ENCODE peak calls at places on chromosomes 5 and 9, in nine cellular contexts. One of them, this sample, is unnamed.

GRCh38 chr9:93096811-93097382 is 880 bp downstream of the CARD19 start:
- DNase-seq in endothelial cell: no peak
- DNase-seq in GM20000: no peak
- DNase-seq in fibroblast of the conjunctiva: no peak
- DNase-seq in mesendoderm: no peak
- DNase-seq in fibroblast of gingiva: no peak
- DNase-seq in lower leg skin: no peak
- DNase-seq in SHP77 treated with DMSO at 0.1 percent for 48 hours: no peak
- DNase-seq in T-helper 22 cell: no peak
- DNase-seq in this sample: no peak

GRCh38 chr5:123297866-123298265 is 125.3 kb downstream of the CEP120 start:
- DNase-seq in endothelial cell: no peak
- DNase-seq in GM20000: no peak
- DNase-seq in fibroblast of the conjunctiva: no peak
- DNase-seq in mesendoderm: no peak
- DNase-seq in fibroblast of gingiva: no peak
- DNase-seq in lower leg skin: no peak
- DNase-seq in SHP77 treated with DMSO at 0.1 percent for 48 hours: no peak
- DNase-seq in T-helper 22 cell: no peak
- DNase-seq in this sample: no peak

GRCh38 chr5:53357439-53357838 is 123.0 kb upstream of the FST start:
- DNase-seq in endothelial cell: no peak
- DNase-seq in GM20000: no peak
- DNase-seq in fibroblast of the conjunctiva: no peak
- DNase-seq in mesendoderm: no peak
- DNase-seq in fibroblast of gingiva: no peak
- DNase-seq in lower leg skin: no peak
- DNase-seq in SHP77 treated with DMSO at 0.1 percent for 48 hours: no peak
- DNase-seq in T-helper 22 cell: no peak
- DNase-seq in this sample: no peak

GRCh38 chr9:73038613-73039012 is 85.8 kb upstream of the ALDH1A1 start:
- DNase-seq in endothelial cell: no peak
- DNase-seq in GM20000: no peak
- DNase-seq in fibroblast of the conjunctiva: peak
- DNase-seq in mesendoderm: peak
- DNase-seq in fibroblast of gingiva: peak
- DNase-seq in lower leg skin: no peak
- DNase-seq in SHP77 treated with DMSO at 0.1 percent for 48 hours: no peak
- DNase-seq in T-helper 22 cell: no peak
- DNase-seq in this sample: peak

GRCh38 chr5:29770936-29771335 is 1422.5 kb upstream of the CDH6 start:
- DNase-seq in endothelial cell: no peak
- DNase-seq in GM20000: no peak
- DNase-seq in fibroblast of the conjunctiva: no peak
- DNase-seq in mesendoderm: no peak
- DNase-seq in fibroblast of gingiva: no peak
- DNase-seq in lower leg skin: no peak
- DNase-seq in SHP77 treated with DMSO at 0.1 percent for 48 hours: no peak
- DNase-seq in T-helper 22 cell: no peak
- DNase-seq in this sample: no peak

GRCh38 chr9:125431741-125432271 is 170.2 kb downstream of the GAPVD1 start:
- DNase-seq in endothelial cell: no peak
- DNase-seq in GM20000: no peak
- DNase-seq in fibroblast of the conjunctiva: no peak
- DNase-seq in mesendoderm: no peak
- DNase-seq in fibroblast of gingiva: no peak
- DNase-seq in lower leg skin: no peak
- DNase-seq in SHP77 treated with DMSO at 0.1 percent for 48 hours: no peak
- DNase-seq in T-helper 22 cell: no peak
- DNase-seq in this sample: no peak

GRCh38 chr9:88310310-88310980 is 77.8 kb upstream of the SPIN1 start:
- DNase-seq in endothelial cell: peak
- DNase-seq in GM20000: no peak
- DNase-seq in fibroblast of the conjunctiva: no peak
- DNase-seq in mesendoderm: peak
- DNase-seq in fibroblast of gingiva: no peak
- DNase-seq in lower leg skin: no peak
- DNase-seq in SHP77 treated with DMSO at 0.1 percent for 48 hours: no peak
- DNase-seq in T-helper 22 cell: no peak
- DNase-seq in this sample: no peak

GRCh38 chr5:95107138-95107537 is 177.8 kb downstream of the MCTP1 start:
- DNase-seq in endothelial cell: no peak
- DNase-seq in GM20000: no peak
- DNase-seq in fibroblast of the conjunctiva: no peak
- DNase-seq in mesendoderm: no peak
- DNase-seq in fibroblast of gingiva: no peak
- DNase-seq in lower leg skin: no peak
- DNase-seq in SHP77 treated with DMSO at 0.1 percent for 48 hours: no peak
- DNase-seq in T-helper 22 cell: no peak
- DNase-seq in this sample: no peak